ENCODE peak calls at places on chromosomes 11 and 22, in eight cellular contexts. X is bronchial epithelial cell; M is right cardiac atrium; H is Panc1; W is activated T-helper 9 cell treated with anti-CD3 and anti-CD28 coated beads, Interleukin-2, amount 50 U/mL, for 16 hours; A is CD8-positive, alpha-beta T cell; S is left ventricle myocardium inferior; F is coronary artery. D is an unnamed sample.

GRCh38 chr11:47672283-47672730 is 29.9 kb upstream of the MTCH2 start:
- DNase-seq in H (no peak), X (peak), F (no peak), W (no peak), M (no peak), A (no peak), S (no peak), D (no peak)

GRCh38 chr11:71286701-71287643 is 34.6 kb upstream of the SHANK2 start:
- DNase-seq in F (peak), W (no peak), M (no peak), A (peak), S (no peak), H (no peak), X (peak), D (peak)

GRCh38 chr11:46075168-46075567 is 46.1 kb downstream of the PHF21A start:
- DNase-seq in W (no peak), S (no peak), X (peak), F (no peak), H (peak), M (no peak), A (no peak), D (no peak)

GRCh38 chr11:61037694-61038093 is 64.6 kb upstream of the CD5 start:
- DNase-seq in S (peak), M (peak), A (no peak), W (no peak), X (peak), H (no peak), F (no peak), D (no peak)

GRCh38 chr11:15865212-15865987 is 490.9 kb downstream of the SOX6 start:
- DNase-seq in M (no peak), H (no peak), W (no peak), S (no peak), X (peak), A (no peak), F (peak), D (no peak)

GRCh38 chr11:20443596-20443995 is 56.1 kb downstream of the PRMT3 start:
- DNase-seq in F (no peak), M (no peak), H (peak), X (peak), S (no peak), W (no peak), A (no peak), D (no peak)

GRCh38 chr11:86811637-86812321 is 11.4 kb downstream of the PRSS23 start:
- DNase-seq in A (no peak), M (no peak), W (no peak), H (no peak), F (no peak), X (peak), S (no peak), D (no peak)

GRCh38 chr11:8608646-8609045 is 14.6 kb upstream of the STK33 start:
- DNase-seq in S (no peak), F (peak), W (no peak), M (no peak), A (no peak), X (peak), H (peak), D (no peak)

GRCh38 chr22:19430890-19431541 is 517 bp downstream of the HIRA start:
- DNase-seq in M (peak), S (peak), W (no peak), X (peak), F (no peak), H (no peak), A (peak), D (peak)

GRCh38 chr22:29877620-29878019 is 5.4 kb upstream of the MTMR3 start:
- DNase-seq in M (no peak), S (no peak), F (no peak), X (peak), W (no peak), A (no peak), H (no peak), D (no peak)

GRCh38 chr22:36405671-36406070 is 17.9 kb upstream of the MYH9 start:
- DNase-seq in W (no peak), S (no peak), M (peak), H (no peak), A (peak), F (no peak), X (peak), D (no peak)

GRCh38 chr11:79708319-79708928 is 267.6 kb upstream of the TENM4 start:
- DNase-seq in A (no peak), W (no peak), S (no peak), H (peak), F (no peak), X (peak), M (no peak), D (no peak)

GRCh38 chr11:77287615-77288273 is 13.7 kb downstream of the GDPD4 start:
- DNase-seq in W (no peak), A (no peak), H (peak), S (no peak), F (no peak), X (peak), M (no peak), D (no peak)

GRCh38 chr11:79973701-79974626 is 533.1 kb upstream of the TENM4 start:
- DNase-seq in H (no peak), M (no peak), S (no peak), X (peak), W (no peak), A (no peak), F (no peak), D (no peak)

GRCh38 chr11:10314199-10315072 is 9.6 kb downstream of the ADM start:
- DNase-seq in S (no peak), A (no peak), W (no peak), F (no peak), X (peak), H (no peak), M (no peak), D (no peak)

GRCh38 chr11:10777806-10778205 is 26.8 kb downstream of the CTR9 start:
- DNase-seq in M (no peak), W (no peak), F (no peak), X (no peak), A (no peak), H (no peak), S (no peak), D (no peak)

GRCh38 chr22:47625531-47626427 is 863.3 kb downstream of the TBC1D22A start:
- DNase-seq in M (no peak), F (peak), W (no peak), S (no peak), A (no peak), H (no peak), X (no peak), D (peak)

GRCh38 chr22:38218661-38219331 is 17.0 kb downstream of the MAFF start:
- DNase-seq in A (no peak), S (peak), X (peak), W (peak), F (peak), H (no peak), M (peak), D (peak)

GRCh38 chr11:70170596-70171210 is 32.4 kb upstream of the FADD start:
- DNase-seq in S (no peak), M (peak), F (no peak), X (no peak), W (no peak), A (no peak), H (no peak), D (no peak)

GRCh38 chr11:36161572-36161971 is 127.7 kb downstream of the COMMD9 start:
- DNase-seq in F (no peak), X (no peak), M (no peak), S (no peak), W (no peak), A (no peak), H (no peak), D (no peak)

GRCh38 chr11:923691-924405 is 1.8 kb upstream of the AP2A2 start:
- DNase-seq in M (peak), S (no peak), X (no peak), W (no peak), A (no peak), H (no peak), F (no peak), D (peak)

GRCh38 chr11:1336836-1337646 is 27.6 kb upstream of the TOLLIP start:
- DNase-seq in W (peak), A (peak), F (peak), S (peak), M (peak), H (no peak), X (no peak), D (peak)

GRCh38 chr11:127506647-127507046 is 506.1 kb upstream of the KIRREL3 start:
- DNase-seq in W (no peak), F (no peak), M (no peak), X (no peak), S (no peak), H (no peak), A (no peak), D (no peak)

GRCh38 chr22:38313384-38313955 is 3.8 kb downstream of the CSNK1E start:
- DNase-seq in M (peak), S (peak), A (no peak), F (peak), H (peak), X (peak), W (no peak), D (peak)

GRCh38 chr22:40107756-40108437 is 69.8 kb upstream of the TNRC6B start:
- DNase-seq in S (no peak), F (no peak), M (peak), W (no peak), X (peak), A (no peak), H (peak), D (no peak)

GRCh38 chr11:35250631-35251030 is 111.7 kb downstream of the CD44 start:
- DNase-seq in X (no peak), M (no peak), W (no peak), F (no peak), A (no peak), H (no peak), S (no peak), D (no peak)

GRCh38 chr22:45224331-45224730 is 16.4 kb downstream of the KIAA0930 start:
- DNase-seq in W (no peak), S (no peak), F (no peak), H (no peak), A (no peak), M (no peak), X (no peak), D (no peak)

GRCh38 chr11:77191823-77192495 is 63.9 kb downstream of the MYO7A start:
- DNase-seq in M (peak), S (no peak), X (peak), A (peak), W (peak), H (peak), F (no peak), D (peak)

D was measured in kidney.